ENCODE peak calls at places on chromosome 19, in nine cellular contexts. One of them, this sample, is unnamed.

GRCh38 chr19:37719927-37720265 is 335 bp upstream of the ZNF607 start:
- DNase-seq in H1: no peak
- DNase-seq in sigmoid colon: no peak
- DNase-seq in tibial artery: no peak
- DNase-seq in cardiac fibroblast: no peak
- DNase-seq in epithelial cell of esophagus: no peak
- DNase-seq in AG09309: no peak
- DNase-seq in HL-60: no peak
- DNase-seq in left ventricle myocardium inferior: no peak
- DNase-seq in this sample: no peak

GRCh38 chr19:53333071-53333465 is 481 bp upstream of the ZNF845 start:
- DNase-seq in sigmoid colon: peak; percentile 82
- DNase-seq in AG09309: no peak
- DNase-seq in HL-60: peak; percentile 11
- DNase-seq in H1: no peak
- DNase-seq in epithelial cell of esophagus: no peak
- DNase-seq in cardiac fibroblast: no peak
- DNase-seq in left ventricle myocardium inferior: peak; percentile 38
- DNase-seq in tibial artery: peak; percentile 68
- DNase-seq in this sample: no peak

GRCh38 chr19:5903054-5903501 is 512 bp downstream of the NDUFA11 start:
- DNase-seq in H1: no peak
- DNase-seq in epithelial cell of esophagus: no peak
- DNase-seq in tibial artery: no peak
- DNase-seq in sigmoid colon: no peak
- DNase-seq in left ventricle myocardium inferior: no peak
- DNase-seq in cardiac fibroblast: peak; percentile 53
- DNase-seq in AG09309: no peak
- DNase-seq in HL-60: no peak
- DNase-seq in this sample: no peak

GRCh38 chr19:1538978-1539377 is 15.1 kb downstream of the PLK5 start:
- DNase-seq in tibial artery: no peak
- DNase-seq in AG09309: no peak
- DNase-seq in sigmoid colon: no peak
- DNase-seq in epithelial cell of esophagus: no peak
- DNase-seq in cardiac fibroblast: peak; percentile 41
- DNase-seq in H1: no peak
- DNase-seq in left ventricle myocardium inferior: no peak
- DNase-seq in HL-60: no peak
- DNase-seq in this sample: no peak

GRCh38 chr19:35743640-35744306 is 1.4 kb downstream of the U2AF1L4 start:
- DNase-seq in HL-60: no peak
- DNase-seq in cardiac fibroblast: no peak
- DNase-seq in tibial artery: no peak
- DNase-seq in epithelial cell of esophagus: no peak
- DNase-seq in sigmoid colon: no peak
- DNase-seq in left ventricle myocardium inferior: no peak
- DNase-seq in H1: no peak
- DNase-seq in AG09309: no peak
- DNase-seq in this sample: no peak

GRCh38 chr19:33472696-33473624 is 48.6 kb downstream of the PEPD start:
- DNase-seq in HL-60: no peak
- DNase-seq in sigmoid colon: no peak
- DNase-seq in AG09309: peak; percentile 96
- DNase-seq in H1: no peak
- DNase-seq in cardiac fibroblast: peak; percentile 75
- DNase-seq in tibial artery: peak; percentile 28
- DNase-seq in epithelial cell of esophagus: peak; percentile 69
- DNase-seq in left ventricle myocardium inferior: no peak
- DNase-seq in this sample: no peak

GRCh38 chr19:40279120-40279551 is 6.0 kb downstream of the AKT2 start:
- DNase-seq in HL-60: no peak
- DNase-seq in sigmoid colon: peak; percentile 87
- DNase-seq in epithelial cell of esophagus: no peak
- DNase-seq in tibial artery: peak; percentile 76
- DNase-seq in AG09309: no peak
- DNase-seq in cardiac fibroblast: peak; percentile 86
- DNase-seq in H1: no peak
- DNase-seq in left ventricle myocardium inferior: peak; percentile 80
- DNase-seq in this sample: no peak

GRCh38 chr19:2317756-2318155 is 9.8 kb upstream of the LINGO3 start:
- DNase-seq in cardiac fibroblast: no peak
- DNase-seq in AG09309: no peak
- DNase-seq in epithelial cell of esophagus: no peak
- DNase-seq in tibial artery: no peak
- DNase-seq in left ventricle myocardium inferior: no peak
- DNase-seq in H1: no peak
- DNase-seq in HL-60: no peak
- DNase-seq in sigmoid colon: no peak
- DNase-seq in this sample: no peak

GRCh38 chr19:36113895-36114762 is 546 bp downstream of the POLR2I start:
- DNase-seq in HL-60: peak; percentile 10
- DNase-seq in cardiac fibroblast: peak; percentile 48
- DNase-seq in epithelial cell of esophagus: peak; percentile 51
- DNase-seq in left ventricle myocardium inferior: no peak
- DNase-seq in H1: no peak
- DNase-seq in tibial artery: peak; percentile 81
- DNase-seq in sigmoid colon: no peak
- DNase-seq in AG09309: no peak
- DNase-seq in this sample: no peak

DNA sequence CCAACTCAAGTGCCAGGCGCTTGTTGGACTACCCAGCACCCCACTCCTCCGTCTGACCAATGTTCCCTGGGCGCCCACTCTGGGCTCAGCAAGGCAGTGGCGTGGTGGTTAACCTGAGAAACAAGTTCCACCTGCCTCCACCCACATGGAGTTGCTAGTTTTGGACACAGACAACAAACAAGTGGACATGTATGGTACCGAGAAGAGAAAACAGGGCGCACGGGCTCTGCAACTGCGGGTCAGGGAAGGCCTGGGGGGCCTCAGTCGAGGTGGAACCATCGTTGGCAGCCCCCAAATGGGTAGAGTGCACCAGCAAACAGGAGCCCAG is 2.5 kb downstream of the MIER2 start:
- DNase-seq in left ventricle myocardium inferior: no peak
- DNase-seq in H1: no peak
- DNase-seq in HL-60: no peak
- DNase-seq in cardiac fibroblast: no peak
- DNase-seq in epithelial cell of esophagus: no peak
- DNase-seq in sigmoid colon: peak; percentile 63
- DNase-seq in tibial artery: no peak
- DNase-seq in AG09309: no peak
- DNase-seq in this sample: no peak
- H3K4me3 ChIP-seq in left ventricle myocardium inferior: peak overlapping the region; percentile 84
- H3K4me3 ChIP-seq in H1: peak overlapping the region; percentile 67
- H3K4me3 ChIP-seq in HL-60: no peak overlapping the region
- H3K4me3 ChIP-seq in cardiac fibroblast: peak overlapping the region; percentile 58
- H3K4me3 ChIP-seq in epithelial cell of esophagus: no peak overlapping the region
- H3K4me3 ChIP-seq in sigmoid colon: peak overlapping the region; percentile 92
- H3K4me3 ChIP-seq in tibial artery: no peak overlapping the region
- H3K4me3 ChIP-seq in AG09309: peak overlapping the region; percentile 48
- H3K4me3 ChIP-seq in this sample: no peak overlapping the region

DNA sequence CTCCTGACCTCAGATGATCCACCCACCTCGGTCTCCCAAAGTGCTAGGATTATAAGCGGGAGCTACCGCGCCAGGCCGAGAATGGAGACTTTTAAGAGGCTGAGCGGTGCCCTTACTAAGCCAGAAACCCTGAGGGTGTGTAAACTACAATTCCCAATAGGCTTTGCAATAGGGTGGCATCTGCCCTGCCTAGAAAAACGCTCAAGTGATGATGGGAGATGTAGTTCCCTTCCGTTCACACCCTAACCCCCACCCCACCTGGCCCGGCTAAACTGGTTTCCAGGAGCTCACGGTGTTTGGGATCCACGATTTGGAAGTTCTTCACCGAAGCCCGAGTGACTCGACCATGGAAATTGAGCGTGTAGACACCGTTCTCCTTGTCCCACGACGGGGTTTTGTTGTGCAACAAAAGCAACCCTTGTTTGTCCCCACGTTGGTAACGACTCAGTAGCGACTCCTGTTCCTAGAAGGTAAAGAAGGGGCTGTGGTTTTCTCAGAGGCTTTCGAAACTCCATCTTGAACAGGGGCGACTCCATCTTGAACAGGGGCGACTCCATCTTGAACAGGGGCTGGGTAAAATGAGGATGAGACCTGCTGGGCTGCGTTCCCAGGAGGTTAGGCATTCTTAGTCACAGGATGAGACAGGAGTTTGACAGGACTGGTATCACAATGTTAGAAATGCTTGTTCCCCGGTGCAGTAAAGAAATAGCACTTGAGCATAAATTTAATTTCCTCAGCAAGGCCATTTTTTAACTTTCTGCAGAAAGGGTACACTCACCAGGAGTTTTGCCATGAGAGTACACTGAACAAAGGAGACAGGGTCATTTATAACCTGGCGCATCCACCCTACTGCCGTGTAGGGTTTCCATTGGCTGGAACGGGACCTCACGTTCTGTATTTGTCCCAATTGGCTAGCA is 9.8 kb downstream of the PPP1R15A start:
- DNase-seq in AG09309: no peak
- DNase-seq in sigmoid colon: no peak
- DNase-seq in H1: peak; percentile 33
- DNase-seq in epithelial cell of esophagus: peak; percentile 40
- DNase-seq in HL-60: peak; percentile 15
- DNase-seq in tibial artery: no peak
- DNase-seq in cardiac fibroblast: no peak
- DNase-seq in left ventricle myocardium inferior: no peak
- DNase-seq in this sample: no peak
- H3K4me3 ChIP-seq in AG09309: no peak overlapping the region
- H3K4me3 ChIP-seq in sigmoid colon: no peak overlapping the region
- H3K4me3 ChIP-seq in H1: no peak overlapping the region
- H3K4me3 ChIP-seq in epithelial cell of esophagus: no peak overlapping the region
- H3K4me3 ChIP-seq in HL-60: no peak overlapping the region
- H3K4me3 ChIP-seq in tibial artery: no peak overlapping the region
- H3K4me3 ChIP-seq in cardiac fibroblast: no peak overlapping the region
- H3K4me3 ChIP-seq in left ventricle myocardium inferior: no peak overlapping the region
- H3K4me3 ChIP-seq in this sample: no peak overlapping the region

GRCh38 chr19:15452111-15453047 is 2.6 kb upstream of the WIZ start:
- DNase-seq in epithelial cell of esophagus: peak; percentile 77
- DNase-seq in H1: peak; percentile 91
- DNase-seq in tibial artery: peak; percentile 95
- DNase-seq in sigmoid colon: peak; percentile 96
- DNase-seq in HL-60: no peak
- DNase-seq in cardiac fibroblast: peak; percentile 89
- DNase-seq in left ventricle myocardium inferior: peak; percentile 91
- DNase-seq in AG09309: no peak
- DNase-seq in this sample: no peak

GRCh38 chr19:15454371-15454800 is 4.6 kb upstream of the WIZ start:
- DNase-seq in cardiac fibroblast: no peak
- DNase-seq in HL-60: no peak
- DNase-seq in AG09309: no peak
- DNase-seq in epithelial cell of esophagus: no peak
- DNase-seq in left ventricle myocardium inferior: no peak
- DNase-seq in H1: no peak
- DNase-seq in tibial artery: no peak
- DNase-seq in sigmoid colon: no peak
- DNase-seq in this sample: no peak

GRCh38 chr19:15453906-15454305 is 4.2 kb upstream of the WIZ start:
- DNase-seq in sigmoid colon: no peak
- DNase-seq in HL-60: no peak
- DNase-seq in tibial artery: peak; percentile 63
- DNase-seq in H1: no peak
- DNase-seq in left ventricle myocardium inferior: no peak
- DNase-seq in epithelial cell of esophagus: no peak
- DNase-seq in cardiac fibroblast: no peak
- DNase-seq in AG09309: no peak
- DNase-seq in this sample: no peak

GRCh38 chr19:15450528-15450890 is 753 bp upstream of the WIZ start:
- DNase-seq in H1: no peak
- DNase-seq in HL-60: no peak
- DNase-seq in epithelial cell of esophagus: no peak
- DNase-seq in tibial artery: no peak
- DNase-seq in left ventricle myocardium inferior: no peak
- DNase-seq in cardiac fibroblast: no peak
- DNase-seq in AG09309: no peak
- DNase-seq in sigmoid colon: no peak
- DNase-seq in this sample: no peak

DNA sequence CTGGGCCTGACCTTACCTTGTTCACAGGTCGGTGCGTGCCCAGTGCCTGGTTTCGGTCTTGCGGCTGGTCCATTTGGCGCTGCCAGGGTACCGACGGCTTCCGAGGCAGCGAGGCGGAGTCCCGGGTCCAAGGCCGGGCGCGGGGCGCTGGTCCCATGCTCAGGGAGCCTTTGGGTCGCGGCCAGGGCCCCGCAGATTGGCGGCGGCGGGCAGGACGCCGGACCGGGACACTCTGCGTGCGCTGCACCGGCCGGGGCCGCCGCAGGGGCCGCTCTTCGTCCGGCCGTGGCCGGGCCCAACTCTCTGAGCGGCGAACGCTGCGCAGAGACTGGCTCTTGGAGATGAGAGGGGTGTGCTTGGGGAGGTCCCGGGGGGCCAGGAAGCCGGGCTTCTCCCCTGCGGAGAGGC is 3.3 kb upstream of the WIZ start:
- DNase-seq in H1: no peak
- DNase-seq in AG09309: no peak
- DNase-seq in cardiac fibroblast: peak; percentile 17
- DNase-seq in epithelial cell of esophagus: no peak
- DNase-seq in HL-60: no peak
- DNase-seq in sigmoid colon: no peak
- DNase-seq in tibial artery: no peak
- DNase-seq in left ventricle myocardium inferior: no peak
- DNase-seq in this sample: no peak
- H3K4me3 ChIP-seq in H1: peak overlapping the region; percentile 66
- H3K4me3 ChIP-seq in AG09309: peak overlapping the region; percentile 37
- H3K4me3 ChIP-seq in cardiac fibroblast: peak overlapping the region; percentile 52
- H3K4me3 ChIP-seq in epithelial cell of esophagus: peak overlapping the region; percentile 28
- H3K4me3 ChIP-seq in HL-60: no peak overlapping the region
- H3K4me3 ChIP-seq in sigmoid colon: peak overlapping the region; percentile 56
- H3K4me3 ChIP-seq in tibial artery: peak overlapping the region; percentile 54
- H3K4me3 ChIP-seq in left ventricle myocardium inferior: peak overlapping the region; percentile 68
- H3K4me3 ChIP-seq in this sample: no peak overlapping the region

GRCh38 chr19:16066611-16067104 is 9.6 kb upstream of the TPM4 start:
- DNase-seq in HL-60: peak; percentile 82
- DNase-seq in H1: no peak
- DNase-seq in epithelial cell of esophagus: peak; percentile 59
- DNase-seq in left ventricle myocardium inferior: no peak
- DNase-seq in sigmoid colon: no peak
- DNase-seq in cardiac fibroblast: peak; percentile 80
- DNase-seq in tibial artery: peak; percentile 74
- DNase-seq in AG09309: no peak
- DNase-seq in this sample: peak; percentile 58

GRCh38 chr19:16070366-16070990 is 5.8 kb upstream of the TPM4 start:
- DNase-seq in HL-60: peak; percentile 82
- DNase-seq in cardiac fibroblast: no peak
- DNase-seq in tibial artery: peak; percentile 88
- DNase-seq in sigmoid colon: peak; percentile 86
- DNase-seq in H1: no peak
- DNase-seq in epithelial cell of esophagus: peak; percentile 85
- DNase-seq in left ventricle myocardium inferior: peak; percentile 46
- DNase-seq in AG09309: no peak
- DNase-seq in this sample: peak; percentile 88

GRCh38 chr19:16069813-16070365 is 6.4 kb upstream of the TPM4 start:
- DNase-seq in epithelial cell of esophagus: peak; percentile 32
- DNase-seq in left ventricle myocardium inferior: no peak
- DNase-seq in sigmoid colon: peak; percentile 70
- DNase-seq in cardiac fibroblast: no peak
- DNase-seq in HL-60: no peak
- DNase-seq in AG09309: no peak
- DNase-seq in H1: no peak
- DNase-seq in tibial artery: peak; percentile 65
- DNase-seq in this sample: no peak

GRCh38 chr19:16067205-16067938 is 8.9 kb upstream of the TPM4 start:
- DNase-seq in HL-60: no peak
- DNase-seq in H1: no peak
- DNase-seq in AG09309: peak; percentile 69
- DNase-seq in sigmoid colon: peak; percentile 97
- DNase-seq in tibial artery: peak; percentile 96
- DNase-seq in epithelial cell of esophagus: peak; percentile 96
- DNase-seq in cardiac fibroblast: peak; percentile 94
- DNase-seq in left ventricle myocardium inferior: no peak
- DNase-seq in this sample: no peak

GRCh38 chr19:16068696-16069259 is 7.5 kb upstream of the TPM4 start:
- DNase-seq in cardiac fibroblast: no peak
- DNase-seq in HL-60: no peak
- DNase-seq in H1: no peak
- DNase-seq in epithelial cell of esophagus: no peak
- DNase-seq in left ventricle myocardium inferior: no peak
- DNase-seq in AG09309: no peak
- DNase-seq in tibial artery: peak; percentile 62
- DNase-seq in sigmoid colon: no peak
- DNase-seq in this sample: no peak
- H3K4me3 ChIP-seq in cardiac fibroblast: peak overlapping the region; percentile 48
- H3K4me3 ChIP-seq in HL-60: no peak overlapping the region
- H3K4me3 ChIP-seq in H1: no peak overlapping the region
- H3K4me3 ChIP-seq in epithelial cell of esophagus: peak overlapping the region; percentile 86
- H3K4me3 ChIP-seq in left ventricle myocardium inferior: peak overlapping the region; percentile 27
- H3K4me3 ChIP-seq in AG09309: peak overlapping the region; percentile 30
- H3K4me3 ChIP-seq in tibial artery: peak overlapping the region; percentile 91
- H3K4me3 ChIP-seq in sigmoid colon: peak overlapping the region; percentile 73
- H3K4me3 ChIP-seq in this sample: no peak overlapping the region

This sample was measured in Jurkat, Clone E6-1.